ENCODE peak calls at places on chromosome 2, in five cellular contexts. One of them, this sample, is unnamed.

GRCh38 chr2:161044937-161045336 is 115.3 kb upstream of the TANK start:
- DNase-seq in cardiac muscle cell: peak
- DNase-seq in HT-29: no peak
- DNase-seq in nephron progenitor cell: no peak
- DNase-seq in posterior cingulate gyrus: no peak
- DNase-seq in this sample: no peak

GRCh38 chr2:71226391-71226964 is 425 bp downstream of the PAIP2B start:
- DNase-seq in posterior cingulate gyrus: peak
- DNase-seq in nephron progenitor cell: peak
- DNase-seq in cardiac muscle cell: no peak
- DNase-seq in HT-29: peak
- DNase-seq in this sample: peak

GRCh38 chr2:73257425-73258125 is 23.5 kb downstream of the CCT7 start:
- DNase-seq in posterior cingulate gyrus: no peak
- DNase-seq in cardiac muscle cell: no peak
- DNase-seq in nephron progenitor cell: no peak
- DNase-seq in HT-29: no peak
- DNase-seq in this sample: no peak

GRCh38 chr2:78979380-78980238 is 45.9 kb upstream of the REG3G start:
- DNase-seq in HT-29: peak
- DNase-seq in cardiac muscle cell: peak
- DNase-seq in posterior cingulate gyrus: peak
- DNase-seq in nephron progenitor cell: peak
- DNase-seq in this sample: peak

GRCh38 chr2:219439518-219439917 is 4.9 kb downstream of the SPEG start:
- DNase-seq in posterior cingulate gyrus: no peak
- DNase-seq in HT-29: no peak
- DNase-seq in nephron progenitor cell: no peak
- DNase-seq in cardiac muscle cell: no peak
- DNase-seq in this sample: no peak

GRCh38 chr2:149050188-149050587 is 11.7 kb downstream of the LYPD6B start:
- DNase-seq in HT-29: no peak
- DNase-seq in posterior cingulate gyrus: no peak
- DNase-seq in cardiac muscle cell: peak
- DNase-seq in nephron progenitor cell: no peak
- DNase-seq in this sample: no peak

GRCh38 chr2:84022810-84023431 is 436.2 kb downstream of the SUCLG1 start:
- DNase-seq in nephron progenitor cell: peak
- DNase-seq in cardiac muscle cell: peak
- DNase-seq in posterior cingulate gyrus: no peak
- DNase-seq in HT-29: peak
- DNase-seq in this sample: peak

GRCh38 chr2:216781709-216782108 is 78.2 kb downstream of the TNP1 start:
- DNase-seq in nephron progenitor cell: no peak
- DNase-seq in cardiac muscle cell: no peak
- DNase-seq in posterior cingulate gyrus: no peak
- DNase-seq in HT-29: no peak
- DNase-seq in this sample: no peak

GRCh38 chr2:129805889-129806288 is 173.6 kb upstream of the RAB6C start:
- DNase-seq in posterior cingulate gyrus: no peak
- DNase-seq in cardiac muscle cell: no peak
- DNase-seq in HT-29: no peak
- DNase-seq in nephron progenitor cell: no peak
- DNase-seq in this sample: no peak

GRCh38 chr2:205868054-205868453 is 185.8 kb downstream of the NRP2 start:
- DNase-seq in posterior cingulate gyrus: no peak
- DNase-seq in HT-29: no peak
- DNase-seq in cardiac muscle cell: no peak
- DNase-seq in nephron progenitor cell: no peak
- DNase-seq in this sample: no peak

GRCh38 chr2:26581991-26582842 is 58.9 kb downstream of the CIB4 start:
- DNase-seq in nephron progenitor cell: no peak
- DNase-seq in posterior cingulate gyrus: no peak
- DNase-seq in cardiac muscle cell: no peak
- DNase-seq in HT-29: no peak
- DNase-seq in this sample: no peak